ENCODE peak calls at places on chromosome 21, in eight cellular contexts. R is endothelial cell of umbilical vein, Q is hepatocyte, I is DND-41, O is right atrium auricular region, D is prostate gland, W is thoracic aorta, B is psoas muscle. Z is an unnamed sample.

GRCh38 chr21:36551731-36552457 is 72.0 kb upstream of the CLDN14 start:
- DNase-seq in R (no peak), Q (peak; percentile 55), I (no peak), O (no peak), D (no peak), W (no peak), B (no peak), Z (no peak)

GRCh38 chr21:34986561-34987533 is 62.3 kb downstream of the RUNX1 start:
- DNase-seq in R (no peak), Q (peak; percentile 26), I (no peak), O (no peak), D (no peak), W (no peak), B (no peak), Z (no peak)

GRCh38 chr21:34881421-34881820 is 167.7 kb downstream of the RUNX1 start:
- DNase-seq in R (no peak), Q (no peak), I (no peak), O (no peak), D (no peak), W (no peak), B (no peak), Z (no peak)

GRCh38 chr21:46604975-46605758 is at the start of gene S100B:
- DNase-seq in R (no peak), Q (no peak), I (no peak), O (no peak), D (no peak), W (no peak), B (no peak), Z (no peak)

GRCh38 chr21:41255190-41255589 is 61.4 kb upstream of the FAM3B start:
- DNase-seq in R (no peak), Q (no peak), I (no peak), O (no peak), D (no peak), W (no peak), B (no peak), Z (no peak)

GRCh38 chr21:38460171-38460742 is 38.0 kb downstream of the ERG start:
- DNase-seq in R (peak; percentile 97), Q (no peak), I (no peak), O (no peak), D (peak; percentile 17), W (no peak), B (no peak), Z (no peak)

GRCh38 chr21:39003982-39004775 is 179.1 kb downstream of the PSMG1 start:
- DNase-seq in R (peak; percentile 74), Q (no peak), I (peak; percentile 54), O (peak; percentile 74), D (no peak), W (peak; percentile 56), B (no peak), Z (no peak)

GRCh38 chr21:35294231-35294898 is 245.3 kb upstream of the RUNX1 start:
- DNase-seq in R (peak; percentile 35), Q (peak; percentile 31), I (no peak), O (no peak), D (peak; percentile 28), W (no peak), B (no peak), Z (peak; percentile 51)

GRCh38 chr21:31260790-31261189 is 83.3 kb downstream of the TIAM1 start:
- DNase-seq in R (no peak), Q (no peak), I (no peak), O (no peak), D (no peak), W (no peak), B (no peak), Z (no peak)

GRCh38 chr21:37564341-37564923 is 197.9 kb downstream of the DYRK1A start:
- DNase-seq in R (peak; percentile 98), Q (peak; percentile 91), I (peak; percentile 72), O (peak; percentile 95), D (peak; percentile 75), W (peak; percentile 92), B (peak; percentile 87), Z (peak; percentile 82)

GRCh38 chr21:16081304-16081703 is 351.5 kb downstream of the USP25 start:
- DNase-seq in R (peak; percentile 11), Q (no peak), I (no peak), O (no peak), D (no peak), W (no peak), B (no peak), Z (no peak)

GRCh38 chr21:35394634-35395369 is 345.7 kb upstream of the RUNX1 start:
- DNase-seq in R (no peak), Q (no peak), I (no peak), O (no peak), D (no peak), W (no peak), B (no peak), Z (peak; percentile 11)

GRCh38 chr21:35783686-35784085 is 276.6 kb downstream of the SETD4 start:
- DNase-seq in R (no peak), Q (no peak), I (no peak), O (no peak), D (no peak), W (no peak), B (no peak), Z (no peak)

GRCh38 chr21:41932191-41932575 is 21.6 kb downstream of the C2CD2 start:
- DNase-seq in R (peak; percentile 69), Q (peak; percentile 22), I (no peak), O (peak; percentile 71), D (no peak), W (no peak), B (peak; percentile 38), Z (no peak)

GRCh38 chr21:31682625-31683024 is 23.1 kb downstream of the SOD1 start:
- DNase-seq in R (no peak), Q (no peak), I (no peak), O (no peak), D (no peak), W (no peak), B (no peak), Z (no peak)

GRCh38 chr21:38212716-38213115 is 44.1 kb upstream of the KCNJ15 start:
- DNase-seq in R (no peak), Q (no peak), I (no peak), O (no peak), D (no peak), W (no peak), B (no peak), Z (no peak)

GRCh38 chr21:30689822-30690221 is 28.8 kb downstream of the KRTAP21-3 start:
- DNase-seq in R (no peak), Q (no peak), I (no peak), O (no peak), D (no peak), W (no peak), B (no peak), Z (no peak)

GRCh38 chr21:39441502-39442475 is 3.8 kb downstream of the LCA5L start:
- DNase-seq in R (peak; percentile 47), Q (peak; percentile 62), I (peak; percentile 46), O (no peak), D (no peak), W (no peak), B (no peak), Z (peak; percentile 54)

GRCh38 chr21:36591326-36591970 is 107.5 kb upstream of the SIM2 start:
- DNase-seq in R (no peak), Q (no peak), I (no peak), O (no peak), D (no peak), W (no peak), B (no peak), Z (no peak)

GRCh38 chr21:37000381-37000780 is 6.1 kb upstream of the RIPPLY3 start:
- DNase-seq in R (no peak), Q (no peak), I (no peak), O (no peak), D (no peak), W (no peak), B (no peak), Z (no peak)

DNA sequence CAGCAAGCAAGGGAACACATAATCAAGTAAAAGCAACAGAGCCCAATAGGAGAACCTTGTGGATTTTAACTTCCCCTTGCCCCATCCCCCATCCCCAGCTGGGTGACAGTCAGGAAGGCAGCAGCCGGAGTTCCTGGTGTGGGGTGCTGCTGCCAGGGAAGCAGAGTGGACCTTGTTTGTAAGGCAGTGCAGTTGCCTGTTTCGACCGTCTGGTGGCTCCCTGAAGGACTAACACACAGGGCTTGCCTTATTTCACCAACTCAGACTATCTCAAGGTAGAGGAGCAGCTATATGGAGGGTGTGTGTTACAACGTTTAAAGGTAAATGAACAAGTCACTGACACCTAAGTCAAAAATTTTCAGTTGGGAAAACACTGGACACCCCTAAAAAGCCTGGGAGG is 6.6 kb downstream of the KRTAP10-8 start:
- DNase-seq in R (peak; percentile 7), Q (no peak), I (no peak), O (peak; percentile 58), D (no peak), W (no peak), B (peak; percentile 29), Z (no peak)
- TF ChIP-seq CTCF in R (no peak), Q (no peak), I (no peak), O (no peak), D (no peak), W (no peak), B (peak; percentile 17), Z (no peak)

DNA sequence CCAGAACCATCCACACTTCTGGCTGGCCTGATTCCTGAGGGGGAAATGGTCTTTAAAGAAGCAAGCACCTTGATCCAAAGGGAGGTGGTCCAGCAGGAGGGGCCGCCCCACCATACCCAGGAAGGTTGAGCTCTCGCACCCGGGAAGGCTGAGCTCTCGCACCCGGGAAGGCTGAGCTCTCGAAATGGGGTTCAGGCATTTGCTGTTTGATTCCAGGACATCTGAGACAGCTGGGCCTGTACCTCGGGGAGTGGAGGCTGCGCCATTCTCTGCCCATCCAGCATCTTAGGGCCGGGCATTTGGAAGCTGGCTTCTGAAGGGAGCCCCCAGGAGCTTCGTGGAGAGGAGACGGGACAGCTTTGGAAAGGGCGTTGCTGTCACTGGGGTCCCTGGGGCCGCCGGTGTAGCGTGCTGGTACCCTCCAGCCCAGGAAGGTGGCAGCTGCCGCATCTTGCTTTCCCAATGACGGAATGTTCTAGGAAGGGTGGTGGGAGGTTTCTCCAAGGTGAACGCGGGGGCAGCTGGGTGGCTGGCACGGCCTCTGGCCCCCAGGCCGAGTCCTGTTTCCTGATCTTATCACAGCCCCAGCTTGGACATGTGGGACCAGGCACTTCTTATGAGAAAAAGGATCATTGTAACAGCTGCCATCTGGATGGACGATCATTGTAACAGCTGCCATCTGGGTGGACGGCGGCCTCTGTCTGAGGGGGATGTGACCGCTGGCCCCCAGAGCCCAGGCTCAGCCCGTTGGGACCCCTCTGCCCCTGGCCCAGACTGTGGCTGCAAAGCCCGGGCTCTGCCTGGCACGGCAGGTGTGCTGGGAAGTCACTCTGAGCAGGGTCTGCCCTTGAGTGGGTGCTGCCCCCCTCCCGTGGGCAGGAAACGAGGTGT is 61.6 kb downstream of the COL18A1 start:
- DNase-seq in R (no peak), Q (no peak), I (no peak), O (no peak), D (no peak), W (no peak), B (peak; percentile 10), Z (no peak)
- H3K27me3 ChIP-seq in R (no peaks in the 10 kb centered on the region), Q (no peaks in the 10 kb centered on the region), I (peaks cover 3% of the 10 kb centered on the region), O (no peaks in the 10 kb centered on the region), D (no peaks in the 10 kb centered on the region), W (no peaks in the 10 kb centered on the region), B (no peaks in the 10 kb centered on the region), Z (no peaks in the 10 kb centered on the region)

GRCh38 chr21:14495075-14495474 is 51.0 kb downstream of the SAMSN1 start:
- DNase-seq in R (no peak), Q (no peak), I (no peak), O (no peak), D (no peak), W (no peak), B (no peak), Z (no peak)
- H3K4me1 ChIP-seq in R (no peaks in the 10 kb centered on the region), Q (no peaks in the 10 kb centered on the region), I (no peaks in the 10 kb centered on the region), O (no peaks in the 10 kb centered on the region), D (no peaks in the 10 kb centered on the region), W (no peaks in the 10 kb centered on the region), B (no peaks in the 10 kb centered on the region), Z (no peaks in the 10 kb centered on the region)

GRCh38 chr21:28397040-28397439 is 595.6 kb downstream of the LTN1 start:
- DNase-seq in R (no peak), Q (no peak), I (no peak), O (no peak), D (no peak), W (no peak), B (no peak), Z (no peak)

GRCh38 chr21:28402616-28402989 is 590.1 kb downstream of the LTN1 start:
- DNase-seq in R (no peak), Q (no peak), I (no peak), O (no peak), D (no peak), W (no peak), B (no peak), Z (no peak)
- TF ChIP-seq CTCF in R (no peak), Q (no peak), I (no peak), O (no peak), D (no peak), W (no peak), B (no peak), Z (no peak)

Z was measured in Caco-2.